ENCODE peak calls at places on chromosomes 2 and 18, in seven cellular contexts. G is IMR-90; F is body of pancreas; X is neuronal stem cell; T is CD8-positive, alpha-beta T cell; D is iPS DF 6.9; J is upper lobe of right lung. Z is an unnamed sample. For H3K27me3, the result is how much of the 10 kb centered on the place peaks cover.

GRCh38 chr2:52220393-52220792 is 1188.5 kb upstream of the NRXN1 start:
- DNase-seq in G (no peak), F (peak), X (no peak), T (no peak), D (no peak), J (peak), Z (no peak)

GRCh38 chr2:121186261-121186660 is 98.7 kb downstream of the TFCP2L1 start:
- DNase-seq in G (no peak), F (no peak), X (no peak), T (no peak), D (no peak), J (no peak), Z (no peak)

GRCh38 chr18:11784905-11785304 is 66.3 kb upstream of the CHMP1B start:
- DNase-seq in G (no peak), F (no peak), X (no peak), T (no peak), D (no peak), J (no peak), Z (no peak)

GRCh38 chr2:118110991-118111390 is 22.7 kb downstream of the INSIG2 start:
- DNase-seq in G (no peak), F (no peak), X (no peak), T (no peak), D (no peak), J (no peak), Z (no peak)

GRCh38 chr2:217014298-217015116 is 154.6 kb upstream of the TNP1 start:
- DNase-seq in G (no peak), F (no peak), X (no peak), T (no peak), D (no peak), J (no peak), Z (no peak)

GRCh38 chr2:182345384-182345783 is 81.5 kb downstream of the PDE1A start:
- DNase-seq in G (no peak), F (no peak), X (no peak), T (no peak), D (no peak), J (no peak), Z (no peak)

GRCh38 chr2:57776916-57777315 is 269.7 kb upstream of the VRK2 start:
- DNase-seq in G (no peak), F (no peak), X (no peak), T (no peak), D (no peak), J (no peak), Z (no peak)

GRCh38 chr18:12278153-12278764 is 24.1 kb downstream of the CIDEA start:
- DNase-seq in G (peak), F (no peak), X (no peak), T (no peak), D (no peak), J (no peak), Z (no peak)

GRCh38 chr18:731185-731584 is 18.8 kb upstream of the ENOSF1 start:
- DNase-seq in G (peak), F (no peak), X (no peak), T (no peak), D (no peak), J (no peak), Z (no peak)

GRCh38 chr2:236867441-236868260 is 218.0 kb upstream of the COPS8 start:
- DNase-seq in G (no peak), F (no peak), X (no peak), T (peak), D (no peak), J (no peak), Z (no peak)

GRCh38 chr2:183490930-183491329 is 366.7 kb downstream of the NUP35 start:
- DNase-seq in G (no peak), F (no peak), X (no peak), T (no peak), D (no peak), J (no peak), Z (no peak)

GRCh38 chr2:8197101-8197500 is 484.8 kb upstream of the ID2 start:
- DNase-seq in G (peak), F (no peak), X (no peak), T (no peak), D (no peak), J (no peak), Z (no peak)

GRCh38 chr2:178128836-178129630 is 16.8 kb downstream of the RBM45 start:
- DNase-seq in G (peak), F (no peak), X (no peak), T (no peak), D (no peak), J (no peak), Z (no peak)

GRCh38 chr2:241391892-241392665 is 36.0 kb downstream of the FARP2 start:
- DNase-seq in G (peak), F (peak), X (peak), T (no peak), D (peak), J (no peak), Z (peak)

GRCh38 chr18:24065942-24066341 is 51.4 kb downstream of the TTC39C start:
- DNase-seq in G (no peak), F (no peak), X (no peak), T (no peak), D (no peak), J (no peak), Z (no peak)

GRCh38 chr2:211766689-211767088 is 771.9 kb downstream of the ERBB4 start:
- DNase-seq in G (no peak), F (peak), X (no peak), T (no peak), D (peak), J (peak), Z (peak)

GRCh38 chr2:218478544-218478943 is 59.6 kb downstream of the VIL1 start:
- DNase-seq in G (no peak), F (no peak), X (no peak), T (no peak), D (no peak), J (no peak), Z (no peak)

GRCh38 chr2:44804406-44805235 is 136.9 kb upstream of the SIX3 start:
- DNase-seq in G (no peak), F (no peak), X (peak), T (no peak), D (no peak), J (no peak), Z (no peak)
- H3K4me3 ChIP-seq in G (no peak), F (no peak), X (no peak), T (no peak), D (no peak), J (no peak), Z (no peak)

DNA sequence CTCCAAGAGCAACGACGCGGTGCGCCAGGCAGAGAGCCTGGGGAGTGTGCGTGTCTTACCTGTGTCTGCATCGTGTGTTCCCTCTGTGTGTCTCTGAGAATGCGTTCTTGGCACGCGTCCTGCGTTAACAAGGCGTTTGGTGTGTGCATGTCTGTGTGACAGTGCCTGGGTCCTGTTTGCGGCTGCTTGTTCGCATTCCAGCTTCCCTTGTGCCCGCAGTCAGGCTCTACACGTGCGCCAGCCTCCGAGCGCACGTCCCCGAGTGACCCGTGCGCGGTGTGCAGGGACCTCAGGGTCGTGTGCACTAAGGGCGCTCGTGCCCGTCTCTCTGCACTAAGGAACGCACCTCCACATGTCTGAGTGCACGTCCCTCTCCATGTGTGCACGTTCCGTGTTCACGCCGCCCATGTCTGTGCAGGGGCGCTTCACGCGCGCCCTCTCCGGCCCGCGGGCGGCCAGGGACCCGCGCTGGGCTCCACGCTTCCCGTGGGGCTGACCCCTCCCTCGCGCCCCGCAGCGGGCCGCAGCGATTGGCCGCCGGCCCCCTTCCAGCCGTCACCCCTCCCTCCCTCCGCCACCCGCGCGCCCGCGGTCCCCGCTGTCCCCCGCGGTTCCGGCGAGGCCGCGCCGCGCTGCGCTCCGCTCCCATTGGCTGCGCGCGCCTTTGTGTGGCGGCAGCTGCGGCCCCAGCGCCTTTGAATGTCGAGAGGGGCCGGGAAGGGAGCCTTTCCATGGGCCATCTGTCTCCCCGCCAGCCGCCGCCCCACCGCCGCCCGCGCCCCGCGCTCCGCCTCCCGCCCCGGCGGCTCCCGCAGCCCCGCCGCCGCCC is 229.4 kb downstream of the HAUS1 start:
- DNase-seq in G (no peak), F (no peak), X (peak), T (no peak), D (no peak), J (peak), Z (no peak)
- H3K27me3 ChIP-seq in G (half or more), F (under half), X (under half), T (under half), D (under half), J (under half), Z (under half)

DNA sequence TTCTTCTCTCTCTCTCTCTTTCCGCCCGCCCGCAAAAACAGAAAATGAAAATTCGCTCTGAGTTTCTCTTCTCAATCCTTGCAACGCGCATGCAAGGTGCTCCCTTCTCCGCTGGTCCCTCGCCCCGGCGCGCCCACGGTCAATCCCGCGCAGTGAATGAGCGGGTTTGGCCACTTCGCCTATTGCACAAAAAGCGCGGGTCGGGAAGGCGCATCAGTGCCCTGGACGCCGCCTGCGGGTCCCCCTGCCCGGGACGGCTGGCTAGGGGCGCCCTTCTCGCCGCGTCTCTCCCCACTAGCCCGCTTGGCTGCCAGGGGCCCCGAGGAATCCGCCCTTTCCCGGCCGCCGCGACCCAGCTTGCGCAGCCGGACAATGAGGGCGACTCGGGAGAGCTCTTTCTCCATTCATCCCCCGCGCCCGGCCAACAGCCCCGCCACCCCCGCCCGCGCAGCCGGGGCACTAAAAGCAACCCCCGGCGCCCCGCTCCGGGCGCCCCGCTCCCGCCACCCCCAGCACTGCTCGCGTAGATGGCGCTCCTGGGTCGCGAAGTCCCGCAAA is 686 bp downstream of the LAMA1 start:
- DNase-seq in G (no peak), F (no peak), X (peak), T (no peak), D (no peak), J (no peak), Z (no peak)
- H3K4me3 ChIP-seq in G (peak), F (no peak), X (peak), T (no peak), D (peak), J (peak), Z (no peak)

GRCh38 chr2:19362652-19363473 is 4.4 kb upstream of the OSR1 start:
- DNase-seq in G (peak), F (peak), X (peak), T (no peak), D (no peak), J (peak), Z (peak)

GRCh38 chr2:19363474-19363778 is 5.0 kb upstream of the OSR1 start:
- DNase-seq in G (no peak), F (no peak), X (no peak), T (no peak), D (no peak), J (peak), Z (no peak)

GRCh38 chr2:19367346-19367745 is 8.9 kb upstream of the OSR1 start:
- DNase-seq in G (no peak), F (no peak), X (no peak), T (no peak), D (no peak), J (no peak), Z (no peak)

GRCh38 chr2:19364014-19364413 is 5.6 kb upstream of the OSR1 start:
- DNase-seq in G (no peak), F (no peak), X (no peak), T (no peak), D (no peak), J (no peak), Z (no peak)

GRCh38 chr2:19365126-19365525 is 6.7 kb upstream of the OSR1 start:
- DNase-seq in G (no peak), F (no peak), X (no peak), T (no peak), D (no peak), J (no peak), Z (no peak)
- H3K27me3 ChIP-seq in G (under half), F (under half), X (half or more), T (under half), D (under half), J (under half), Z (under half)

Z was measured in Caco-2.